ENCODE peak calls at places on chromosomes 3 and 15, in five cellular contexts. Q is cardiac fibroblast, L is dorsolateral prefrontal cortex, Y is amygdala, U is A549. V is an unnamed sample.

GRCh38 chr3:133135303-133135702 is 97.1 kb downstream of the TMEM108 start:
- DNase-seq in Q (no peak), Y (no peak), U (no peak), L (no peak), V (no peak)

GRCh38 chr3:126938520-126939346 is 44.2 kb upstream of the PLXNA1 start:
- DNase-seq in Q (no peak), L (no peak), U (no peak), Y (no peak), V (no peak)

GRCh38 chr3:124157000-124157712 is 165.2 kb upstream of the ROPN1 start:
- DNase-seq in L (no peak), Q (no peak), U (no peak), Y (no peak), V (no peak)

GRCh38 chr3:122690096-122690495 is 9.5 kb downstream of the PARP14 start:
- DNase-seq in Y (no peak), L (no peak), U (no peak), Q (no peak), V (no peak)

GRCh38 chr3:184811034-184811433 is 932 bp upstream of the VPS8 start:
- DNase-seq in U (no peak), L (no peak), Y (no peak), Q (no peak), V (no peak)

GRCh38 chr3:65878831-65879230 is 159.9 kb downstream of the MAGI1 start:
- DNase-seq in U (no peak), Q (no peak), Y (no peak), L (no peak), V (no peak)

GRCh38 chr15:74777769-74778598 is 3.9 kb upstream of the CSK start:
- DNase-seq in U (no peak), Q (no peak), Y (no peak), L (no peak), V (no peak)

GRCh38 chr3:21273256-21273999 is 477.6 kb downstream of the ZNF385D start:
- DNase-seq in Q (peak), L (no peak), Y (no peak), U (no peak), V (no peak)

GRCh38 chr3:173622156-173622555 is 224.6 kb downstream of the NLGN1 start:
- DNase-seq in Q (peak), L (no peak), U (no peak), Y (no peak), V (no peak)

GRCh38 chr3:123025642-123026521 is 1.7 kb downstream of the SEMA5B start:
- DNase-seq in Y (peak), U (no peak), Q (peak), L (peak), V (no peak)

GRCh38 chr3:152061296-152061695 is 187.9 kb downstream of the SUCNR1 start:
- DNase-seq in Q (no peak), L (no peak), Y (no peak), U (no peak), V (no peak)

V was measured in posterior cingulate gyrus.